ENCODE peak calls at places on chromosomes 13 and 19, in eight cellular contexts. M is progenitor cell of endocrine pancreas, Q is left ventricle myocardium inferior, J is tibial nerve, O is MCF 10A, Z is tibial artery, W is B cell, S is pancreas. D is an unnamed sample.
A peak's percentile ranks its signal among the peaks of the same experiment; 100 is the strongest.

GRCh38 chr13:50898338-50898737 is 11.3 kb upstream of the RNASEH2B start:
- DNase-seq in S (no peak), W (no peak), J (no peak), M (no peak), Q (no peak), O (no peak), Z (no peak), D (no peak)

GRCh38 chr19:35756373-35757230 is at the start of gene HSPB6:
- DNase-seq in S (no peak), J (peak; percentile 52), Q (peak; percentile 80), M (no peak), O (no peak), Z (peak; percentile 72), W (no peak), D (no peak)

GRCh38 chr13:93224545-93224944 is 2.1 kb upstream of the GPC6 start:
- DNase-seq in W (no peak), J (no peak), O (no peak), S (no peak), Z (no peak), Q (no peak), M (no peak), D (no peak)

GRCh38 chr13:61685683-61686013 is 270.0 kb upstream of the PCDH20 start:
- DNase-seq in J (no peak), S (no peak), M (no peak), Q (no peak), W (no peak), Z (no peak), O (peak; percentile 46), D (no peak)

GRCh38 chr19:16233836-16234551 is 36.3 kb downstream of the AP1M1 start:
- DNase-seq in Q (no peak), W (no peak), O (no peak), Z (no peak), S (no peak), M (no peak), J (no peak), D (no peak)

GRCh38 chr19:13764101-13764807 is at the start of gene MRI1:
- DNase-seq in S (peak; percentile 82), W (peak; percentile 64), Q (peak; percentile 84), J (peak; percentile 64), O (peak; percentile 69), Z (peak; percentile 74), M (peak; percentile 39), D (no peak)

GRCh38 chr19:4115050-4115817 is 8.7 kb downstream of the MAP2K2 start:
- DNase-seq in W (peak; percentile 68), J (no peak), S (no peak), Z (no peak), M (no peak), O (no peak), Q (peak; percentile 46), D (no peak)

GRCh38 chr13:73304442-73304841 is 245.6 kb downstream of the KLF5 start:
- DNase-seq in W (no peak), Q (no peak), J (no peak), Z (no peak), O (no peak), M (no peak), S (no peak), D (no peak)

GRCh38 chr19:3586124-3586626 is 897 bp downstream of the GIPC3 start:
- DNase-seq in J (no peak), O (no peak), Z (no peak), M (no peak), Q (no peak), W (no peak), S (no peak), D (no peak)

GRCh38 chr19:11538232-11539036 is at the start of gene CNN1:
- DNase-seq in Z (peak; percentile 85), O (no peak), Q (peak; percentile 66), J (peak; percentile 13), S (no peak), M (no peak), W (no peak), D (no peak)

GRCh38 chr13:87887459-87888123 is 216.4 kb downstream of the SLITRK5 start:
- DNase-seq in O (no peak), Q (no peak), W (no peak), Z (no peak), M (no peak), J (no peak), S (no peak), D (no peak)

GRCh38 chr13:43805071-43805468 is 18.3 kb upstream of the ENOX1 start:
- DNase-seq in S (no peak), Z (no peak), Q (no peak), J (peak; percentile 7), O (peak; percentile 99), W (no peak), M (no peak), D (no peak)

GRCh38 chr19:35040826-35041547 is 534 bp upstream of the HPN start:
- DNase-seq in M (peak; percentile 48), S (peak; percentile 96), O (no peak), J (peak; percentile 92), W (no peak), Z (peak; percentile 93), Q (peak; percentile 95), D (no peak)

GRCh38 chr13:65435590-65435989 is 1794.5 kb downstream of the PCDH9 start:
- DNase-seq in S (no peak), Q (no peak), M (no peak), Z (no peak), J (no peak), O (no peak), W (no peak), D (no peak)

GRCh38 chr13:59673301-59673700 is 490.4 kb downstream of the DIAPH3 start:
- DNase-seq in O (no peak), W (no peak), Z (no peak), S (no peak), M (no peak), Q (no peak), J (no peak), D (no peak)

GRCh38 chr13:41500501-41500900 is 43.2 kb downstream of the RGCC start:
- DNase-seq in J (no peak), O (peak; percentile 45), S (no peak), W (no peak), M (no peak), Z (no peak), Q (peak; percentile 33), D (peak; percentile 36)

GRCh38 chr13:63501702-63502101 is 2086.1 kb upstream of the PCDH20 start:
- DNase-seq in Q (no peak), Z (no peak), W (no peak), O (no peak), S (peak; percentile 29), M (no peak), J (no peak), D (no peak)

DNA sequence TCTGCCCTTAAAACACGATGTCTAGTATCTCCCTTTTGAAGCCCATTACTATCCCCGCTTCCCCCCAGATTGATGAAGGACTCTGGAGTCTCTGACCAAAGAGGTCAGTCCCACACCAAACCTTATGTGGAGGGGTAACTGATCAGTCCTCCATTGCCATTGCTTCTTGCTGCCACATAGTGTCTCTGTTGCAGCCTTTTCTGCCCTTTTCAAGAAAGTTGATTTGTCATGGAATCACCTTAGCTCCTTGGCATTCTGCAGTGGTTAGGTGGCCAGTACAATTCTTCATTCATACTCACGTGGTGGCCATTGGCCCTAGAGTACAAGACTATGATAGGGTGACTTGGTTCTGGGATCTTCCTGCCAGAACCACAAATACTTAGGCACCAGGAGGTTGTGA is 8.4 kb upstream of the HTR2A start:
- DNase-seq in J (no peak), W (no peak), S (no peak), Z (no peak), Q (no peak), O (no peak), M (no peak), D (no peak)
- TF ChIP-seq CTCF in J (no peak), W (no peak), S (no peak), Z (no peak), Q (no peak), O (no peak), M (peak; percentile 25), D (no peak)

DNA sequence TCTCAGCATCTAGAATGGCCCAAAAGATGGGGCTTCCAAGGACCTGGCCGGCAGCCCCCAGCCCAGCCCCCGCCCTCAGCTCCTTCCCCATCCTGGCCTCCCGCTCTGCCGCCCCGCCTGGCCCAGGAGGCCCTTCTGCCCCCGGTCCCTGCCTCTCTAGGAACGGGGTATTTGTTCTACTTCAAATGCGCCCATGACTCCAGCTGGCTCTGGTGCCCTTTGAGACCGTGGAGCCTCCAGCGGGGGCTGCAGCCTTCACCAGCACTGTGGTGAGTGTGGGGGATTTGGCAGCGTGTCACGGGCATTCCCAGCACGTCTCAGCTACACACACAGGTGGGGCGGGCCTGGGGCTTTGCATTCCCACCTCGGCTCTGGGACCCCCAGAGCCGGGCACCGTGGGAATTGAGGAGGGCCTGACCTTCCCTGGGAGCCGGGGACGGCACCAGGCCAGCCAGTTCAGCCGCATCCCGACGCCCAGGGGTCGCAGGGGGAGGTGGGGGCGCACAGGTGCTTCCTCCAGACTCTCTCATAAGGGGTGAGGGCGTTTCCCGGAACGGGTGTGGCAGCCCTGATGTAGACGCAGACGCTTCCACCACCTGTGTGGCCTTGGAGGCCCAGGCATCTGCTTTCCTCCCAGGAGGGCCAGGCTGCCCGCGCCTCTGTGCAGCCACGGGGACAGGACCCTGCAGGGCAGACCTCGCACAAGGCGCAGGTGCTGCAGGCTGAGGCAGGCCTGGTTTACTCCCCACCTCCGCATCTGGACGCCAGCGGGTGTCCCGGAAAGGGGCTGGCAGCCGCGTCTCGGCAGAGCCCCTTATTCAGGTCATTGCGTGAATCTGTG is 947 bp downstream of the ATP4B start:
- DNase-seq in M (no peak), Q (peak; percentile 10), S (no peak), J (no peak), O (no peak), Z (peak; percentile 14), W (no peak), D (no peak)
- TF ChIP-seq CTCF in M (no peak), Q (no peak), S (no peak), J (no peak), O (no peak), Z (no peak), W (no peak), D (no peak)

GRCh38 chr19:37779139-37780035 is at the start of gene ZNF573:
- DNase-seq in M (peak; percentile 60), O (peak; percentile 95), J (peak; percentile 86), Q (peak; percentile 82), S (peak; percentile 76), Z (peak; percentile 81), W (peak; percentile 85), D (peak; percentile 91)
- TF ChIP-seq CTCF in M (peak; percentile 39), O (no peak), J (no peak), Q (peak; percentile 44), S (no peak), Z (peak; percentile 17), W (peak; percentile 18), D (no peak)

DNA sequence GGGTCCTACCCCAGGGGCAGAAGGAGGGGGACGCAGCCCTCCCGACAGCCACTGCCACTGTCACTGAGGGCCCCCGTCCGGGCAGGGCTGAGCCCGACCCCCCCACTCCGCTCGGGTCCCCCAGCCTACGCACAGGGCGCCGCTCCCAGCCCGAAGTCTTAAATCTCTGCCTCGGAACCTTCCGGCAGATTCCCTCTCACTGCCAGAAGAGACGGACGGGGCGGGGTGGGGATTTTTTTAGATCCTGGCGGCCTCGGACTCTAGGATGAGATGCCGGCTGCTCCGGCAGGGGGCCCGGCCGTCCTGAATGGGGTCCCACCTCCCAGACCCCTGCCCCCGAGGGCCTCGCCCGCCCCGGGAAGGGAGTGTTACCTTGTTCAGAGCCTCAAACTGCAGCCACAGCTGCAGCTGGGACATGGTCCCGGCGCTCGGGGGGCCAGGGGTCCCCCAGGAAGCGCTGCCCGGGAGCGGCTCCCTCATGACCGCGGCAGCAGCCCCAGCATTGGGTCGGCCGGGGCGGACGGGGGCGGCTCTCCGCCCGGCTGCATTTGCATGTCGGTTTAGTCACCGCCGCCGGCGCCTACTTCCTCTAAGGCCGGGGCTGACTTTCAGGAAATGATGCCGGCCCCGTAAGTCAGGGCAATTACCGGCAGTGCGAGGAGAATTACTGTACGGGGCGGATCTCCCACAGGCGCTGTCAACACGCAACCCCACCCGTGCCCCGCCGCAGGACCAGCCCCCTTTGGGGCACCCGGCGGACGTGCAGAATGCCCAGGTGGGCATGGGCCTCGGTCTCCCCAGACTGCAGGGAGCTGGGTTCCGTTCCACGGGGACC is 28.1 kb downstream of the GPX4 start:
- DNase-seq in Q (peak; percentile 86), Z (peak; percentile 92), W (peak; percentile 90), S (peak; percentile 58), J (peak; percentile 77), M (no peak), O (peak; percentile 90), D (no peak)
- TF ChIP-seq CTCF in Q (peak; percentile 36), Z (peak; percentile 47), W (no peak), S (no peak), J (peak; percentile 44), M (no peak), O (no peak), D (no peak)